ENCODE peak calls at places on chromosomes 11 and 22, in four cellular contexts. One of them, this sample, is unnamed.

GRCh38 chr11:79536155-79536917 is 95.5 kb upstream of the TENM4 start:
- DNase-seq in tibial artery: no peak
- DNase-seq in AG04450: no peak
- DNase-seq in neuronal stem cell: no peak
- DNase-seq in this sample: no peak

GRCh38 chr22:35467788-35468187 is 67.8 kb downstream of the MCM5 start:
- DNase-seq in tibial artery: peak
- DNase-seq in AG04450: no peak
- DNase-seq in neuronal stem cell: peak
- DNase-seq in this sample: peak

GRCh38 chr11:121578216-121579063 is 125.7 kb upstream of the SORL1-AS1 start:
- DNase-seq in tibial artery: no peak
- DNase-seq in AG04450: no peak
- DNase-seq in neuronal stem cell: no peak
- DNase-seq in this sample: no peak

GRCh38 chr11:123388640-123389039 is 41.4 kb upstream of the GRAMD1B start:
- DNase-seq in tibial artery: no peak
- DNase-seq in AG04450: no peak
- DNase-seq in neuronal stem cell: no peak
- DNase-seq in this sample: no peak

GRCh38 chr11:121082670-121083069 is 18.4 kb upstream of the TECTA start:
- DNase-seq in tibial artery: no peak
- DNase-seq in AG04450: no peak
- DNase-seq in neuronal stem cell: peak
- DNase-seq in this sample: no peak

GRCh38 chr11:1573077-1573846 is 1.2 kb upstream of the DUSP8 start:
- DNase-seq in tibial artery: peak
- DNase-seq in AG04450: no peak
- DNase-seq in neuronal stem cell: no peak
- DNase-seq in this sample: no peak

GRCh38 chr11:69554849-69555248 is 73.4 kb downstream of the LINC01488 start:
- DNase-seq in tibial artery: no peak
- DNase-seq in AG04450: no peak
- DNase-seq in neuronal stem cell: no peak
- DNase-seq in this sample: no peak

GRCh38 chr22:37308385-37309200 is 26.3 kb downstream of the CYTH4 start:
- DNase-seq in tibial artery: no peak
- DNase-seq in AG04450: no peak
- DNase-seq in neuronal stem cell: no peak
- DNase-seq in this sample: no peak

GRCh38 chr11:45457649-45458048 is 171.5 kb upstream of the SYT13 start:
- DNase-seq in tibial artery: no peak
- DNase-seq in AG04450: peak
- DNase-seq in neuronal stem cell: no peak
- DNase-seq in this sample: no peak

GRCh38 chr22:22343603-22344276 is 99.2 kb downstream of the VPREB1 start:
- DNase-seq in tibial artery: no peak
- DNase-seq in AG04450: no peak
- DNase-seq in neuronal stem cell: no peak
- DNase-seq in this sample: no peak

GRCh38 chr11:35064114-35064800 is 74.7 kb upstream of the CD44 start:
- DNase-seq in tibial artery: no peak
- DNase-seq in AG04450: no peak
- DNase-seq in neuronal stem cell: no peak
- DNase-seq in this sample: no peak

GRCh38 chr22:17284917-17285316 is 65.7 kb upstream of the ADA2 start:
- DNase-seq in tibial artery: no peak
- DNase-seq in AG04450: no peak
- DNase-seq in neuronal stem cell: no peak
- DNase-seq in this sample: no peak

GRCh38 chr22:32780726-32781310 is 20.7 kb upstream of the TIMP3 start:
- DNase-seq in tibial artery: no peak
- DNase-seq in AG04450: no peak
- DNase-seq in neuronal stem cell: no peak
- DNase-seq in this sample: no peak

GRCh38 chr11:102260241-102260640 is 57.0 kb upstream of the BIRC3 start:
- DNase-seq in tibial artery: no peak
- DNase-seq in AG04450: no peak
- DNase-seq in neuronal stem cell: peak
- DNase-seq in this sample: no peak